ENCODE peak calls at places on chromosomes 3 and 15, in seven cellular contexts. Q is fibroblast of the conjunctiva; L is amygdala; A is nephron progenitor cell; P is GM23248; R is left ventricle myocardium superior; M is stimulated activated CD4-positive, alpha-beta T cell treated with anti-CD3 and anti-CD28 coated beads, Interleukin-15, amount 100 ng/mL, for 24 hours. C is an unnamed sample.

GRCh38 chr3:157274644-157275137 is 114.7 kb upstream of the CCNL1 start:
- DNase-seq in A (no peak), P (peak), R (no peak), M (no peak), L (no peak), Q (no peak), C (no peak)

GRCh38 chr3:184618793-184619192 is 57.2 kb downstream of the EPHB3 start:
- DNase-seq in M (no peak), Q (no peak), L (no peak), P (no peak), A (no peak), R (no peak), C (no peak)

GRCh38 chr15:101521084-101521483 is 31.6 kb upstream of the PCSK6 start:
- DNase-seq in R (no peak), P (no peak), Q (no peak), L (no peak), A (no peak), M (no peak), C (no peak)

GRCh38 chr3:186985713-186986364 is 55.5 kb downstream of the ST6GAL1 start:
- DNase-seq in L (no peak), M (no peak), R (peak), A (peak), P (no peak), Q (no peak), C (no peak)

GRCh38 chr3:99319961-99320360 is 318.4 kb upstream of the COL8A1 start:
- DNase-seq in M (no peak), L (no peak), A (no peak), Q (peak), R (no peak), P (peak), C (no peak)

GRCh38 chr15:74320358-74321247 is 46.8 kb downstream of the CYP11A1 start:
- DNase-seq in R (peak), L (peak), M (peak), Q (peak), A (peak), P (peak), C (no peak)

GRCh38 chr3:50028336-50028735 is 60.4 kb upstream of the RBM5 start:
- DNase-seq in P (peak), Q (no peak), R (no peak), L (no peak), A (no peak), M (no peak), C (no peak)

GRCh38 chr15:80010131-80010673 is 39.2 kb upstream of the BCL2A1 start:
- DNase-seq in M (no peak), L (no peak), A (no peak), P (peak), R (no peak), Q (peak), C (no peak)

GRCh38 chr3:72298201-72299155 is 513.5 kb upstream of the PROK2 start:
- DNase-seq in M (no peak), P (no peak), R (peak), L (no peak), Q (no peak), A (no peak), C (no peak)

GRCh38 chr3:52773361-52774065 is 2.8 kb upstream of the NEK4 start:
- DNase-seq in L (no peak), P (no peak), M (no peak), R (no peak), Q (no peak), A (no peak), C (no peak)

GRCh38 chr3:127212231-127212630 is 19.3 kb downstream of the PRR23E start:
- DNase-seq in P (no peak), L (no peak), Q (no peak), R (no peak), A (no peak), M (no peak), C (no peak)

GRCh38 chr15:96409231-96410138 is 79.0 kb downstream of the NR2F2 start:
- DNase-seq in L (no peak), R (no peak), M (no peak), Q (no peak), A (peak), P (peak), C (no peak)

GRCh38 chr3:196740476-196741400 is 1.1 kb downstream of the PAK2 start:
- DNase-seq in Q (peak), L (no peak), M (peak), R (peak), A (peak), P (peak), C (no peak)

GRCh38 chr3:61997112-61997511 is 376.2 kb downstream of the FEZF2 start:
- DNase-seq in P (peak), M (no peak), A (no peak), Q (no peak), L (no peak), R (no peak), C (no peak)

GRCh38 chr3:77553240-77553639 is 513.3 kb downstream of the ROBO2 start:
- DNase-seq in P (no peak), L (no peak), Q (no peak), A (no peak), R (no peak), M (no peak), C (no peak)

GRCh38 chr3:147369671-147370123 is 36.6 kb downstream of the ZIC4 start:
- DNase-seq in Q (no peak), L (no peak), A (no peak), R (no peak), P (no peak), M (no peak), C (no peak)

GRCh38 chr3:177563381-177563780 is 366.1 kb upstream of the TBL1XR1 start:
- DNase-seq in M (no peak), L (no peak), A (no peak), Q (no peak), P (peak), R (no peak), C (no peak)

GRCh38 chr3:156400062-156400461 is 154.9 kb downstream of the SSR3 start:
- DNase-seq in P (no peak), Q (no peak), L (no peak), R (no peak), A (no peak), M (no peak), C (no peak)

GRCh38 chr3:177934001-177934891 is 602.0 kb upstream of the KCNMB2 start:
- DNase-seq in R (peak), Q (peak), L (no peak), M (no peak), A (peak), P (peak), C (peak)

GRCh38 chr15:89823836-89824606 is 9.4 kb upstream of the ANPEP start:
- DNase-seq in M (no peak), R (no peak), P (no peak), Q (no peak), L (no peak), A (no peak), C (no peak)

GRCh38 chr3:18394384-18394995 is 30.6 kb downstream of the SATB1 start:
- DNase-seq in A (no peak), R (no peak), M (no peak), Q (no peak), L (no peak), P (no peak), C (no peak)

GRCh38 chr15:72153269-72153668 is 35.1 kb downstream of the SENP8 start:
- DNase-seq in M (no peak), A (no peak), Q (no peak), R (no peak), P (no peak), L (no peak), C (no peak)

GRCh38 chr3:197465996-197466549 is 89.7 kb downstream of the BDH1 start:
- DNase-seq in M (peak), A (no peak), R (no peak), P (peak), Q (peak), L (no peak), C (peak)